ENCODE peak calls at places on chromosomes 5 and 9, in seven cellular contexts. X, O, Q, I, C, D and T are unnamed samples. For H3K9me3, the result is how much of the 10 kb centered on the place peaks cover.

GRCh38 chr9:84932915-84933527 is 263.5 kb downstream of the NTRK2 start:
- DNase-seq in Q (no peak), O (no peak), I (no peak), C (no peak), D (peak), X (peak), T (no peak)

GRCh38 chr5:80181618-80182211 is 74.1 kb downstream of the SERINC5 start:
- DNase-seq in X (no peak), C (no peak), D (peak), I (no peak), O (no peak), Q (peak), T (no peak)

GRCh38 chr5:165495829-165496380 is 1990.5 kb downstream of the MAT2B start:
- DNase-seq in I (no peak), O (no peak), D (no peak), Q (no peak), C (no peak), X (no peak), T (peak)

GRCh38 chr5:149073217-149073616 is 10.4 kb upstream of the SH3TC2 start:
- DNase-seq in O (no peak), X (no peak), D (peak), Q (no peak), I (no peak), C (no peak), T (no peak)

GRCh38 chr5:109981979-109982378 is 292.3 kb downstream of the MAN2A1 start:
- DNase-seq in D (peak), X (no peak), O (no peak), Q (no peak), I (no peak), C (no peak), T (no peak)

GRCh38 chr9:89038354-89039091 is 47.3 kb downstream of the S1PR3 start:
- DNase-seq in C (peak), Q (no peak), I (no peak), O (peak), D (peak), X (no peak), T (no peak)

GRCh38 chr5:116575635-116576042 is 1.0 kb upstream of the SEMA6A start:
- DNase-seq in O (peak), C (peak), Q (no peak), I (no peak), X (peak), D (no peak), T (peak)

GRCh38 chr5:9851458-9851857 is 221.3 kb upstream of the TAS2R1 start:
- DNase-seq in C (no peak), D (peak), Q (no peak), O (no peak), X (no peak), I (no peak), T (peak)

GRCh38 chr9:86939896-86940295 is 7.4 kb downstream of the GAS1 start:
- DNase-seq in X (no peak), C (no peak), I (no peak), Q (no peak), D (no peak), O (no peak), T (no peak)

GRCh38 chr9:135987838-135988404 is 26.7 kb upstream of the UBAC1 start:
- DNase-seq in C (no peak), I (no peak), X (no peak), O (no peak), D (no peak), Q (no peak), T (no peak)

GRCh38 chr9:112894031-112894430 is 3.4 kb upstream of the SLC46A2 start:
- DNase-seq in Q (no peak), D (peak), C (no peak), O (no peak), X (no peak), I (no peak), T (peak)

GRCh38 chr5:166117062-166117743 is 2174.2 kb upstream of the WWC1 start:
- DNase-seq in D (no peak), X (no peak), Q (no peak), I (no peak), C (no peak), O (no peak), T (no peak)

GRCh38 chr5:176693477-176693851 is 46.2 kb downstream of the TSPAN17 start:
- DNase-seq in X (no peak), Q (no peak), D (no peak), C (peak), O (no peak), I (no peak), T (peak)

GRCh38 chr5:57302643-57303042 is 128.8 kb downstream of the GPBP1 start:
- DNase-seq in Q (no peak), O (no peak), X (no peak), D (no peak), C (no peak), I (no peak), T (no peak)

GRCh38 chr5:154829589-154830218 is 20.7 kb downstream of the FAXDC2 start:
- DNase-seq in O (no peak), C (no peak), D (peak), Q (no peak), I (no peak), X (no peak), T (no peak)

GRCh38 chr9:133121200-133122166 is at the start of gene RALGDS:
- DNase-seq in X (peak), Q (peak), I (peak), D (peak), O (peak), C (peak), T (peak)

GRCh38 chr5:124679578-124680210 is 66.7 kb downstream of the ZNF608 start:
- DNase-seq in X (no peak), O (no peak), D (no peak), C (no peak), Q (no peak), I (no peak), T (no peak)

GRCh38 chr9:98086461-98086860 is 29.9 kb downstream of the NANS start:
- DNase-seq in O (no peak), Q (no peak), C (no peak), X (no peak), I (no peak), D (no peak), T (no peak)
- H3K27ac ChIP-seq in O (no peak), Q (no peak), C (no peak), X (no peak), I (no peak), D (no peak), T (peak)

GRCh38 chr5:42680035-42680434 is 76.6 kb upstream of the CCDC152 start:
- DNase-seq in X (no peak), C (no peak), D (no peak), I (no peak), Q (no peak), O (no peak), T (no peak)
- H3K9me3 ChIP-seq in X (under half), C (under half), D (under half), I (under half), Q (under half), O (under half), T (under half)

DNA sequence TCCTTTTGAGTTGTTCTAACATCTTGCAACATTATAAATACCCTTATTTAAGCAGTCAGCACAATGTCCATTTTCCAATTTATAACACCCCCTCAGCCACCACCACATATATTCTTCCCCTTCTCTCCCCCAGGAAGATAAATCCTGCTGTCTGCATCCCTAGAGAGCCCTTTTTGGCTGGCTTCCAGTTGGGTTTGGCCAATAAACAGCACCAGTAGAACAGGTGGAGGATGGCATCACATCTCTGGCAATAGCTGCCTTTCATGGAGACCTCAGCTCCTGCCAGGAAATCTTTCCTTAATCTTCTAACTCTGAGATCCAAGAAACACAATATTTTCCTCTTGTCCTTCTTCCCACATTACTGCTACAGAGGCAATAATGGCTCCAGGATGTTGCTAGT is 53.7 kb downstream of the TRIM36 start:
- DNase-seq in Q (no peak), X (no peak), C (no peak), D (no peak), I (no peak), O (no peak), T (no peak)
- H3K27ac ChIP-seq in Q (no peak), X (no peak), C (no peak), D (no peak), I (no peak), O (no peak), T (no peak)

DNA sequence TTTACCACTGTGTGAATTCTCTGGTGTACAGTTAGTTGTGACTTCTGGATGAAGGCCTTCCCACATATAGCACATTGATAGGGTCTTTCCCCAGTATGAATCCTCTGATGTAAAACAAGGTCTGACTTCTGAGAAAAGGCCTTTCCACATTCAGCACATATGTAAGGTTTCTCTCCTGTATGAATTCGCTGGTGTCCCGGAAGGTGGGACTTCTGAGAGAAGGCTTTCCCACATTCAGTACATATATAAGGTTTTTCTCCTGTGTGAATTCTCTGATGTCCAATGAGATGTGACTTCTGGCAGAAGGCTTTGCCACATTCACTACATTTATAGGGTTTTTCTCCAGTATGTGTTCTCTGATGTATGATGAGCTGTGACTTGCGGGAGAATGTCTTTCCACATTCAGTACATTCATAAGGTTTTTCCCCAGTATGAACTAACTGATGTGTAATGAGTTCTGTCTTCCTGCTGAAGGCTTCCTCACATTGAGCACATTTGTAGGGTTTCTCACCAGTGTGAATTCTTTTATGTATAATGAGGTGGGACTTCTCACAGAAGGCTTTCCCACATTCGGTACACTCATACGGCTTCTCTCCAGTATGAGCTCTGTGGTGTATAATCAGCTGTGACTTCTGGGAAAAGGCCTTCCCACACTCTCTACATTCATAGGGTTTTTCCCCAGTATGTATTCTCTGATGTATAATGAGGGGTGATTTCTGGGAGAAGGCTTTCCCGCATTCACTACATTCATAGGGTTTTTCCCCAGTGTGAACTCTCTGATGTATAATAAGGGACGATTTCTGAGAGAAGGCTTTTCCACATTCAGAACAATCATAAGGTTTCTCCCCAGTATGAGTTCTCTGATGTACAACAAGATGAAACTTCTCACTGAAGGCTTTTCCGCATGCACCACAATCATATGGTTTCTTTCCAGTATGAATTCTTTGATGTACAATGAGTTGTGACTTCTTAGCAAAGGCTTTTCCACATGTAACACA is 9.1 kb downstream of the ZNF300 start:
- DNase-seq in X (no peak), I (no peak), C (no peak), O (no peak), Q (no peak), D (no peak), T (no peak)
- H3K9me3 ChIP-seq in X (half or more), I (half or more), C (under half), O (under half), Q (under half), D (half or more), T (under half)